ENCODE peak calls at places on chromosomes 5 and 9, in five cellular contexts. One of them, this sample, is unnamed.

GRCh38 chr5:90000351-90000750 is 409.2 kb downstream of the CETN3 start:
- DNase-seq in heart left ventricle: no peak
- DNase-seq in WERI-Rb-1: peak
- DNase-seq in endothelial cell: no peak
- DNase-seq in OCI-LY7: peak
- DNase-seq in this sample: no peak

GRCh38 chr5:87034562-87034961 is 233.1 kb upstream of the RASA1 start:
- DNase-seq in heart left ventricle: no peak
- DNase-seq in WERI-Rb-1: no peak
- DNase-seq in endothelial cell: no peak
- DNase-seq in OCI-LY7: no peak
- DNase-seq in this sample: no peak

GRCh38 chr9:68970150-68970549 is 43.8 kb downstream of the PRKACG start:
- DNase-seq in heart left ventricle: no peak
- DNase-seq in WERI-Rb-1: no peak
- DNase-seq in endothelial cell: no peak
- DNase-seq in OCI-LY7: no peak
- DNase-seq in this sample: no peak

GRCh38 chr5:96868603-96869371 is 7.5 kb upstream of the ERAP2 start:
- DNase-seq in heart left ventricle: no peak
- DNase-seq in WERI-Rb-1: peak
- DNase-seq in endothelial cell: peak
- DNase-seq in OCI-LY7: peak
- DNase-seq in this sample: no peak

GRCh38 chr9:124202447-124202971 is 55.2 kb upstream of the NEK6 start:
- DNase-seq in heart left ventricle: peak
- DNase-seq in WERI-Rb-1: no peak
- DNase-seq in endothelial cell: no peak
- DNase-seq in OCI-LY7: peak
- DNase-seq in this sample: no peak

GRCh38 chr5:143106175-143106574 is 297.3 kb downstream of the NR3C1 start:
- DNase-seq in heart left ventricle: peak
- DNase-seq in WERI-Rb-1: peak
- DNase-seq in endothelial cell: peak
- DNase-seq in OCI-LY7: peak
- DNase-seq in this sample: no peak

GRCh38 chr9:113187935-113188595 is 33.0 kb downstream of the FKBP15 start:
- DNase-seq in heart left ventricle: peak
- DNase-seq in WERI-Rb-1: no peak
- DNase-seq in endothelial cell: no peak
- DNase-seq in OCI-LY7: no peak
- DNase-seq in this sample: no peak

GRCh38 chr9:27861887-27862286 is 288.6 kb upstream of the C9orf72 start:
- DNase-seq in heart left ventricle: no peak
- DNase-seq in WERI-Rb-1: no peak
- DNase-seq in endothelial cell: no peak
- DNase-seq in OCI-LY7: no peak
- DNase-seq in this sample: no peak

GRCh38 chr5:95439801-95440493 is 48.8 kb downstream of the FAM81B start:
- DNase-seq in heart left ventricle: no peak
- DNase-seq in WERI-Rb-1: no peak
- DNase-seq in endothelial cell: no peak
- DNase-seq in OCI-LY7: no peak
- DNase-seq in this sample: no peak

GRCh38 chr9:27549196-27549737 is 19.7 kb upstream of the MOB3B start:
- DNase-seq in heart left ventricle: no peak
- DNase-seq in WERI-Rb-1: no peak
- DNase-seq in endothelial cell: no peak
- DNase-seq in OCI-LY7: no peak
- DNase-seq in this sample: no peak

GRCh38 chr5:176625966-176626875 is 4.1 kb downstream of the SNCB start:
- DNase-seq in heart left ventricle: no peak
- DNase-seq in WERI-Rb-1: peak
- DNase-seq in endothelial cell: no peak
- DNase-seq in OCI-LY7: no peak
- DNase-seq in this sample: no peak

GRCh38 chr5:158727771-158728311 is 371.9 kb downstream of the EBF1 start:
- DNase-seq in heart left ventricle: peak
- DNase-seq in WERI-Rb-1: no peak
- DNase-seq in endothelial cell: peak
- DNase-seq in OCI-LY7: no peak
- DNase-seq in this sample: no peak

GRCh38 chr5:963673-964531 is 44.7 kb upstream of the NKD2 start:
- DNase-seq in heart left ventricle: peak
- DNase-seq in WERI-Rb-1: peak
- DNase-seq in endothelial cell: no peak
- DNase-seq in OCI-LY7: no peak
- DNase-seq in this sample: no peak

GRCh38 chr9:4141201-4141750 is 158.6 kb downstream of the GLIS3 start:
- DNase-seq in heart left ventricle: no peak
- DNase-seq in WERI-Rb-1: no peak
- DNase-seq in endothelial cell: no peak
- DNase-seq in OCI-LY7: no peak
- DNase-seq in this sample: no peak

GRCh38 chr9:119838210-119838609 is 469.0 kb upstream of the BRINP1 start:
- DNase-seq in heart left ventricle: no peak
- DNase-seq in WERI-Rb-1: no peak
- DNase-seq in endothelial cell: no peak
- DNase-seq in OCI-LY7: no peak
- DNase-seq in this sample: no peak

GRCh38 chr5:59637878-59638580 is 255.5 kb downstream of the PDE4D start:
- DNase-seq in heart left ventricle: no peak
- DNase-seq in WERI-Rb-1: no peak
- DNase-seq in endothelial cell: no peak
- DNase-seq in OCI-LY7: no peak
- DNase-seq in this sample: no peak

GRCh38 chr5:133702773-133703770 is 90.7 kb upstream of the FSTL4 start:
- DNase-seq in heart left ventricle: no peak
- DNase-seq in WERI-Rb-1: no peak
- DNase-seq in endothelial cell: no peak
- DNase-seq in OCI-LY7: no peak
- DNase-seq in this sample: no peak

GRCh38 chr5:106759581-106759980 is 911.2 kb downstream of the EFNA5 start:
- DNase-seq in heart left ventricle: no peak
- DNase-seq in WERI-Rb-1: no peak
- DNase-seq in endothelial cell: no peak
- DNase-seq in OCI-LY7: no peak
- DNase-seq in this sample: no peak

GRCh38 chr5:13640270-13640669 is 304.2 kb downstream of the DNAH5 start:
- DNase-seq in heart left ventricle: no peak
- DNase-seq in WERI-Rb-1: no peak
- DNase-seq in endothelial cell: no peak
- DNase-seq in OCI-LY7: no peak
- DNase-seq in this sample: no peak

GRCh38 chr5:65823820-65824445 is 101.9 kb downstream of the NLN start:
- DNase-seq in heart left ventricle: no peak
- DNase-seq in WERI-Rb-1: no peak
- DNase-seq in endothelial cell: no peak
- DNase-seq in OCI-LY7: no peak
- DNase-seq in this sample: no peak

GRCh38 chr9:136695955-136696354 is 8.7 kb upstream of the AGPAT2 start:
- DNase-seq in heart left ventricle: no peak
- DNase-seq in WERI-Rb-1: peak
- DNase-seq in endothelial cell: no peak
- DNase-seq in OCI-LY7: no peak
- DNase-seq in this sample: no peak

GRCh38 chr9:4211806-4212205 is 88.1 kb downstream of the GLIS3 start:
- DNase-seq in heart left ventricle: no peak
- DNase-seq in WERI-Rb-1: no peak
- DNase-seq in endothelial cell: no peak
- DNase-seq in OCI-LY7: no peak
- DNase-seq in this sample: no peak

GRCh38 chr5:55771175-55771655 is 33.4 kb downstream of the DDX4 start:
- DNase-seq in heart left ventricle: no peak
- DNase-seq in WERI-Rb-1: no peak
- DNase-seq in endothelial cell: no peak
- DNase-seq in OCI-LY7: no peak
- DNase-seq in this sample: no peak

GRCh38 chr9:133638711-133639110 is 2.5 kb downstream of the DBH start:
- DNase-seq in heart left ventricle: no peak
- DNase-seq in WERI-Rb-1: no peak
- DNase-seq in endothelial cell: no peak
- DNase-seq in OCI-LY7: no peak
- DNase-seq in this sample: no peak

GRCh38 chr5:32734822-32735378 is 23.8 kb downstream of the NPR3 start:
- DNase-seq in heart left ventricle: no peak
- DNase-seq in WERI-Rb-1: no peak
- DNase-seq in endothelial cell: no peak
- DNase-seq in OCI-LY7: no peak
- DNase-seq in this sample: no peak

GRCh38 chr5:150295172-150295611 is 5.6 kb upstream of the CAMK2A start:
- DNase-seq in heart left ventricle: no peak
- DNase-seq in WERI-Rb-1: no peak
- DNase-seq in endothelial cell: no peak
- DNase-seq in OCI-LY7: no peak
- DNase-seq in this sample: no peak

GRCh38 chr5:6849569-6849968 is 136.3 kb downstream of the TENT4A start:
- DNase-seq in heart left ventricle: no peak
- DNase-seq in WERI-Rb-1: no peak
- DNase-seq in endothelial cell: no peak
- DNase-seq in OCI-LY7: no peak
- DNase-seq in this sample: no peak

GRCh38 chr5:10856646-10857332 is 95.8 kb upstream of the DAP start:
- DNase-seq in heart left ventricle: peak
- DNase-seq in WERI-Rb-1: peak
- DNase-seq in endothelial cell: peak
- DNase-seq in OCI-LY7: peak
- DNase-seq in this sample: peak

GRCh38 chr5:140111043-140111858 is 2.7 kb upstream of the PURA start:
- DNase-seq in heart left ventricle: no peak
- DNase-seq in WERI-Rb-1: peak
- DNase-seq in endothelial cell: peak
- DNase-seq in OCI-LY7: no peak
- DNase-seq in this sample: peak

GRCh38 chr5:22431406-22431805 is 421.7 kb downstream of the CDH12 start:
- DNase-seq in heart left ventricle: no peak
- DNase-seq in WERI-Rb-1: no peak
- DNase-seq in endothelial cell: no peak
- DNase-seq in OCI-LY7: no peak
- DNase-seq in this sample: no peak

GRCh38 chr5:32709789-32710334 is 1.3 kb upstream of the NPR3 start:
- DNase-seq in heart left ventricle: peak
- DNase-seq in WERI-Rb-1: peak
- DNase-seq in endothelial cell: peak
- DNase-seq in OCI-LY7: no peak
- DNase-seq in this sample: peak

GRCh38 chr5:103510851-103511553 is 51.6 kb downstream of the NUDT12 start:
- DNase-seq in heart left ventricle: no peak
- DNase-seq in WERI-Rb-1: no peak
- DNase-seq in endothelial cell: no peak
- DNase-seq in OCI-LY7: no peak
- DNase-seq in this sample: no peak

GRCh38 chr5:150022681-150023080 is 22.1 kb downstream of the HMGXB3 start:
- DNase-seq in heart left ventricle: no peak
- DNase-seq in WERI-Rb-1: no peak
- DNase-seq in endothelial cell: no peak
- DNase-seq in OCI-LY7: no peak
- DNase-seq in this sample: no peak

GRCh38 chr9:131671150-131671549 is 68.7 kb downstream of the RAPGEF1 start:
- DNase-seq in heart left ventricle: no peak
- DNase-seq in WERI-Rb-1: no peak
- DNase-seq in endothelial cell: no peak
- DNase-seq in OCI-LY7: no peak
- DNase-seq in this sample: no peak
- TF ChIP-seq CTCF in heart left ventricle: no peak
- TF ChIP-seq CTCF in WERI-Rb-1: no peak
- TF ChIP-seq CTCF in endothelial cell: no peak
- TF ChIP-seq CTCF in OCI-LY7: peak
- TF ChIP-seq CTCF in this sample: no peak

DNA sequence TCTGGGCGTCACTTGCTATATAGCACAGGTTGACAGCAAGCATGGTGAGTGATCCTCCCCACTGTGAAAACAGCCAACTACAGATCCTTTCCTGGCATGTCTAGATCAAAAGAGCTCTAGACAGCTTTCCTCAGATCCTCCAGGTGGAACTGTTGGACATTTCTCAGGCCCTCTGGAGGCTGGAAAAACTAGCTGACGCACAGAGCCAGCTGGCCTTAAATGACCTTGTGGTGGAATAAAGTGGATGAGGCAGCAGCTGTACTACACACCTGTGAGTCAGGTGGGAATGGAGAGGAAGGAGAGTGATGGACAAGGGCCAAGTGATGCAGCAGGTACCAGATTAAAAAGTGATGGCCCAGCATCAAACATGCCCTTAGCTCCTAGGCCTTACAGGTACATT is 172.7 kb downstream of the TRIM32 start:
- DNase-seq in heart left ventricle: no peak
- DNase-seq in WERI-Rb-1: no peak
- DNase-seq in endothelial cell: no peak
- DNase-seq in OCI-LY7: no peak
- DNase-seq in this sample: no peak
- TF ChIP-seq CTCF in heart left ventricle: no peak
- TF ChIP-seq CTCF in WERI-Rb-1: no peak
- TF ChIP-seq CTCF in endothelial cell: no peak
- TF ChIP-seq CTCF in OCI-LY7: no peak
- TF ChIP-seq CTCF in this sample: no peak

DNA sequence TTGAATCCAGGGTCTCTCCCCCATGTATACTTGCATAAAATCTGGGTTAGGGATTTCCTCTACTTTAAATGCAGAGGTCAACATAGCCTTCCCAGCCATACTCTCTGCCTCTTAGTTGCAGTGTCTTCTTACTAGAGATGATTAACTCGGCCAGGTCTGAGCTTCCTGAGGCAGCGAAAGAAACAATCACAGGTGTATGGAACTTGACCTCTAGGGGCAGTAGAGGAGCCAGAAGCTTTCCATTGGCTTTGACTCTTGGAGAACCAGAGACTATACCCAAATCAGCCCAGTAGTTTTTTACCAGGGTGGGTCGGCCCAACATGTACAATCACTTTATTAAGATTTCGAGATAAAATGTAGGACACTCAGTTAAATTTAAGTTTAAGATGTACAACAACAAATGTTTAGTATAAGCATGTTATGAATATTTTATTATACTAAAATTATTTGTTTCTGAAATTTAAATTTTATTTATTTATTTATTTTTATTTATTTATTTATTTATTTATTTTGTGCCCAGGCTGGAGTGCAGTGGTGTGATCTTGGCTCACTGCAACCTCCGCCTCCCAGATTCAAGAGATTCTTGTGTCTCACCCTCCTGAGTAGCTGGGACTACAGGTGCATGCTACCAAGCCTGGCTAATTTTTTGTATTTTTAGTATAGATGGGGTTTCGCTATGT is 48.0 kb upstream of the DMRT3 start:
- DNase-seq in heart left ventricle: no peak
- DNase-seq in WERI-Rb-1: peak
- DNase-seq in endothelial cell: peak
- DNase-seq in OCI-LY7: peak
- DNase-seq in this sample: no peak
- TF ChIP-seq CTCF in heart left ventricle: peak
- TF ChIP-seq CTCF in WERI-Rb-1: peak
- TF ChIP-seq CTCF in endothelial cell: peak
- TF ChIP-seq CTCF in OCI-LY7: peak
- TF ChIP-seq CTCF in this sample: peak

DNA sequence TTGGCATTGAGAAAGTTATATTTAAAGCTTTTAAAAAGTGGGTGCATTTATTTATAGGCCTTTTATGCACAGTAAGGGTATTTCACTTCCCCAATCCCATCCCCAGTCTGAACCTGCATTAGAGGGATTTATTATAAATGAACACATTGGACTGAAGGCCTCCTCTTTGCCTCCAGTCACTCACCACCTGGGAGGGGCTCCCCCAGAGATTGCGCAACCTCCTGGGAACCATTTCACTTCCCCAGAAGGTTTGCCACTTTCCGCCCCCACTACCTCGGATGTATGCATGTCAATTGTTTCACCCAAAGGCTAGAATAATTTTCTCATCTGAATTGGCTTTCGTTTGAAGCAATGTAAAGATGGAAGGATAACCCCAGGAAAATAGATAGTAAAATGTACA is 29.8 kb upstream of the VCAN start:
- DNase-seq in heart left ventricle: no peak
- DNase-seq in WERI-Rb-1: no peak
- DNase-seq in endothelial cell: no peak
- DNase-seq in OCI-LY7: no peak
- DNase-seq in this sample: no peak
- TF ChIP-seq CTCF in heart left ventricle: no peak
- TF ChIP-seq CTCF in WERI-Rb-1: no peak
- TF ChIP-seq CTCF in endothelial cell: no peak
- TF ChIP-seq CTCF in OCI-LY7: no peak
- TF ChIP-seq CTCF in this sample: no peak